ENCODE peak calls at places on chromosome 13, in five cellular contexts. One of them, this sample, is unnamed.
A peak's percentile ranks its signal among the peaks of the same experiment; 100 is the strongest.

GRCh38 chr13:113545455-113545930 is 39.1 kb upstream of the TFDP1 start:
- DNase-seq in WERI-Rb-1: peak; percentile 58
- DNase-seq in COR-L47: peak; percentile 16
- DNase-seq in cardiac fibroblast: peak; percentile 29
- DNase-seq in renal cortical epithelial cell: peak; percentile 73
- DNase-seq in this sample: no peak

GRCh38 chr13:74132152-74132767 is 1.9 kb downstream of the KLF12 start:
- DNase-seq in renal cortical epithelial cell: peak; percentile 38
- DNase-seq in COR-L47: no peak
- DNase-seq in cardiac fibroblast: peak; percentile 49
- DNase-seq in WERI-Rb-1: no peak
- DNase-seq in this sample: peak; percentile 0

GRCh38 chr13:95474992-95475391 is 77.5 kb upstream of the CLDN10 start:
- DNase-seq in COR-L47: no peak
- DNase-seq in WERI-Rb-1: peak; percentile 85
- DNase-seq in cardiac fibroblast: no peak
- DNase-seq in renal cortical epithelial cell: no peak
- DNase-seq in this sample: no peak

GRCh38 chr13:23450340-23451046 is 17.0 kb upstream of the SACS start:
- DNase-seq in WERI-Rb-1: peak; percentile 80
- DNase-seq in renal cortical epithelial cell: no peak
- DNase-seq in cardiac fibroblast: no peak
- DNase-seq in COR-L47: no peak
- DNase-seq in this sample: no peak

GRCh38 chr13:112453874-112454647 is 77.9 kb downstream of the SPACA7 start:
- DNase-seq in renal cortical epithelial cell: no peak
- DNase-seq in cardiac fibroblast: no peak
- DNase-seq in WERI-Rb-1: no peak
- DNase-seq in COR-L47: no peak
- DNase-seq in this sample: no peak

GRCh38 chr13:37127706-37128241 is 22.3 kb upstream of the CSNK1A1L start:
- DNase-seq in renal cortical epithelial cell: peak; percentile 34
- DNase-seq in cardiac fibroblast: peak; percentile 95
- DNase-seq in COR-L47: no peak
- DNase-seq in WERI-Rb-1: no peak
- DNase-seq in this sample: no peak

GRCh38 chr13:83884141-83884540 is 1.9 kb upstream of the SLITRK1 start:
- DNase-seq in WERI-Rb-1: no peak
- DNase-seq in renal cortical epithelial cell: no peak
- DNase-seq in COR-L47: no peak
- DNase-seq in cardiac fibroblast: no peak
- DNase-seq in this sample: no peak

GRCh38 chr13:38430761-38431160 is 81.1 kb downstream of the UFM1 start:
- DNase-seq in COR-L47: no peak
- DNase-seq in WERI-Rb-1: no peak
- DNase-seq in cardiac fibroblast: no peak
- DNase-seq in renal cortical epithelial cell: no peak
- DNase-seq in this sample: no peak

GRCh38 chr13:29991343-29991742 is 140.9 kb upstream of the UBL3 start:
- DNase-seq in WERI-Rb-1: peak; percentile 54
- DNase-seq in renal cortical epithelial cell: peak; percentile 88
- DNase-seq in cardiac fibroblast: peak; percentile 53
- DNase-seq in COR-L47: no peak
- DNase-seq in this sample: no peak

GRCh38 chr13:73465629-73465974 is 406.8 kb downstream of the KLF5 start:
- DNase-seq in WERI-Rb-1: no peak
- DNase-seq in renal cortical epithelial cell: peak; percentile 96
- DNase-seq in COR-L47: no peak
- DNase-seq in cardiac fibroblast: no peak
- DNase-seq in this sample: no peak

GRCh38 chr13:98543380-98544104 is 33.4 kb downstream of the STK24 start:
- DNase-seq in renal cortical epithelial cell: no peak
- DNase-seq in cardiac fibroblast: no peak
- DNase-seq in COR-L47: no peak
- DNase-seq in WERI-Rb-1: no peak
- DNase-seq in this sample: no peak

GRCh38 chr13:101332583-101332982 is 83.7 kb downstream of the NALCN start:
- DNase-seq in COR-L47: no peak
- DNase-seq in cardiac fibroblast: no peak
- DNase-seq in WERI-Rb-1: no peak
- DNase-seq in renal cortical epithelial cell: no peak
- DNase-seq in this sample: no peak

GRCh38 chr13:109273326-109273751 is 513.0 kb downstream of the IRS2 start:
- DNase-seq in renal cortical epithelial cell: peak; percentile 75
- DNase-seq in COR-L47: no peak
- DNase-seq in cardiac fibroblast: peak; percentile 47
- DNase-seq in WERI-Rb-1: no peak
- DNase-seq in this sample: no peak